ENCODE peak calls at places on chromosomes 6 and 20, in eight cellular contexts. E is CD8-positive, alpha-beta T cell; Z is neural progenitor cell; G is GM23338; J is cardiac muscle cell; N is endodermal cell; W is ovary; T is naive thymus-derived CD4-positive, alpha-beta T cell. C is an unnamed sample. For H3K4me1, the result is how much of the 10 kb centered on the place peaks cover.

GRCh38 chr6:17408081-17408480 is 14.7 kb downstream of the CAP2 start:
- DNase-seq in E (no peak), Z (no peak), G (no peak), J (no peak), N (no peak), W (no peak), T (no peak), C (no peak)

GRCh38 chr20:8292793-8293192 is 160.7 kb downstream of the PLCB1 start:
- DNase-seq in E (no peak), Z (no peak), G (no peak), J (no peak), N (no peak), W (no peak), T (no peak), C (no peak)

GRCh38 chr6:132298344-132298949 is 102.8 kb downstream of the MOXD1 start:
- DNase-seq in E (peak), Z (peak), G (peak), J (peak), N (peak), W (no peak), T (peak), C (no peak)

GRCh38 chr20:64116541-64117423 is 9.4 kb upstream of the NPBWR2 start:
- DNase-seq in E (no peak), Z (no peak), G (peak), J (no peak), N (peak), W (no peak), T (no peak), C (peak)

GRCh38 chr6:20997143-20997792 is 463.0 kb downstream of the CDKAL1 start:
- DNase-seq in E (no peak), Z (no peak), G (peak), J (no peak), N (no peak), W (no peak), T (no peak), C (no peak)

GRCh38 chr6:153083869-153084268 is 47.2 kb downstream of the RGS17 start:
- DNase-seq in E (no peak), Z (no peak), G (no peak), J (no peak), N (no peak), W (no peak), T (no peak), C (no peak)

GRCh38 chr6:100454571-100455229 is 10.0 kb downstream of the SIM1 start:
- DNase-seq in E (no peak), Z (no peak), G (peak), J (no peak), N (no peak), W (no peak), T (no peak), C (no peak)

GRCh38 chr20:63979549-63980316 is at the start of gene SAMD10:
- DNase-seq in E (peak), Z (peak), G (peak), J (peak), N (peak), W (peak), T (peak), C (peak)

GRCh38 chr6:52363222-52363867 is 1.4 kb downstream of the PAQR8 start:
- DNase-seq in E (no peak), Z (no peak), G (no peak), J (peak), N (no peak), W (peak), T (no peak), C (no peak)

GRCh38 chr6:71510057-71510713 is 221.6 kb downstream of the OGFRL1 start:
- DNase-seq in E (no peak), Z (peak), G (peak), J (peak), N (peak), W (peak), T (no peak), C (no peak)

GRCh38 chr6:36443951-36444428 is 1.2 kb downstream of the KCTD20 start:
- DNase-seq in E (no peak), Z (peak), G (peak), J (no peak), N (peak), W (no peak), T (no peak), C (no peak)

GRCh38 chr20:50381053-50381732 is 129.0 kb upstream of the PTPN1 start:
- DNase-seq in E (no peak), Z (no peak), G (no peak), J (no peak), N (no peak), W (no peak), T (no peak), C (no peak)

GRCh38 chr6:28489366-28490190 is 26.0 kb downstream of the GPX6 start:
- DNase-seq in E (peak), Z (peak), G (peak), J (peak), N (peak), W (peak), T (peak), C (no peak)

GRCh38 chr6:150697515-150697914 is 97.8 kb downstream of the PLEKHG1 start:
- DNase-seq in E (no peak), Z (peak), G (no peak), J (no peak), N (no peak), W (no peak), T (no peak), C (no peak)

GRCh38 chr6:136823128-136823660 is 802 bp downstream of the PEX7 start:
- DNase-seq in E (peak), Z (no peak), G (no peak), J (no peak), N (no peak), W (peak), T (peak), C (peak)

GRCh38 chr6:167549187-167549586 is 224.3 kb downstream of the TTLL2 start:
- DNase-seq in E (no peak), Z (no peak), G (no peak), J (no peak), N (no peak), W (no peak), T (no peak), C (no peak)

GRCh38 chr6:48922837-48923236 is 540.2 kb downstream of the MMUT start:
- DNase-seq in E (no peak), Z (no peak), G (no peak), J (no peak), N (no peak), W (no peak), T (no peak), C (no peak)

GRCh38 chr20:7841291-7841966 is 98.8 kb downstream of the HAO1 start:
- DNase-seq in E (no peak), Z (no peak), G (no peak), J (peak), N (no peak), W (no peak), T (no peak), C (no peak)

GRCh38 chr20:57008217-57008616 is 258.2 kb downstream of the BMP7 start:
- DNase-seq in E (no peak), Z (peak), G (no peak), J (no peak), N (no peak), W (no peak), T (no peak), C (no peak)

GRCh38 chr6:79070206-79070825 is 7.7 kb downstream of the PHIP start:
- DNase-seq in E (no peak), Z (no peak), G (no peak), J (peak), N (no peak), W (no peak), T (no peak), C (no peak)

GRCh38 chr20:25041813-25042530 is 16.0 kb downstream of the ACSS1 start:
- DNase-seq in E (no peak), Z (no peak), G (no peak), J (no peak), N (no peak), W (no peak), T (no peak), C (no peak)

GRCh38 chr20:3323398-3323797 is 84.1 kb downstream of the DNAAF9 start:
- DNase-seq in E (no peak), Z (no peak), G (no peak), J (peak), N (peak), W (no peak), T (no peak), C (no peak)

GRCh38 chr6:158330016-158330415 is 17.8 kb downstream of the TULP4 start:
- DNase-seq in E (no peak), Z (no peak), G (no peak), J (no peak), N (no peak), W (no peak), T (no peak), C (no peak)
- H3K4me1 ChIP-seq in E (under half), Z (under half), G (under half), J (under half), N (under half), W (under half), T (under half), C (under half)

GRCh38 chr20:36876473-36876833 is 515 bp downstream of the TLDC2 start:
- DNase-seq in E (no peak), Z (no peak), G (no peak), J (no peak), N (no peak), W (no peak), T (no peak), C (no peak)
- H3K4me3 ChIP-seq in E (no peak), Z (no peak), G (no peak), J (no peak), N (no peak), W (no peak), T (no peak), C (peak)

GRCh38 chr6:157459327-157459726 is 78.3 kb downstream of the ZDHHC14 start:
- DNase-seq in E (no peak), Z (no peak), G (no peak), J (no peak), N (no peak), W (no peak), T (no peak), C (no peak)
- H3K27ac ChIP-seq in E (no peak), Z (no peak), G (no peak), J (no peak), N (no peak), W (no peak), T (no peak), C (no peak)

DNA sequence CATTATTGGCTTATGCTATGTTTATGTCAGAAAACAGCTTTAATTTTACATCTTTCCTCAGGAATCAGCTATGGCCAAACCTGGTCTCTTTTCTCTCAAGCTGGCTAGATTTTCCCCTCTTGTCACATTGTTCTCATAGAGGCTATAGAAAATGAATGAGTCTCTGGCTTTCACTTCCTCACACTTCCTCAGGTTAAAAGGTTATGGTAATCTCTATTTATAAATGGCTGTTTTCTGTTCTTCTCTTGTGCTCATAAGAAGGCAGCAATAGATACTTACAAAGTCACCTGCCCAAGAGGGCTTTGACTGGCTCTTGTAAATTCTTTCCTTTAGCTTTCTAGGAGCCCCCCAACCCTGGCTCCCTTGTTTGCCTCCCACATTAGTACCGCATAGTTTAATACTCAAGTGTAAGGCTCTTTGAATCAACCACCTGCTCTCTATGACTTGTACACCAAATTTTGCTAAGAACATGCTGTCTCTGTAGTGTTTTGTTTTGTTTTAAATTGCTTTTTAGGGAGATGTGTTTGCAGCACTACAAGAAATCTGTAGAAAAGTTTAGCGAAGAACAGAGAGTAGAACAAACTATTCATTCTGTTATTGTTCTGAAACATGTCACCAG is 897.4 kb upstream of the CITED2 start:
- DNase-seq in E (no peak), Z (no peak), G (no peak), J (no peak), N (no peak), W (no peak), T (no peak), C (no peak)
- H3K4me1 ChIP-seq in E (under half), Z (under half), G (under half), J (under half), N (under half), W (under half), T (under half), C (under half)

GRCh38 chr6:23591761-23592160 is 534.3 kb upstream of the NRSN1 start:
- DNase-seq in E (no peak), Z (no peak), G (peak), J (no peak), N (peak), W (no peak), T (no peak), C (no peak)

GRCh38 chr6:23584134-23584763 is 541.8 kb upstream of the NRSN1 start:
- DNase-seq in E (no peak), Z (no peak), G (no peak), J (peak), N (no peak), W (no peak), T (no peak), C (no peak)

GRCh38 chr6:23589811-23590210 is 536.2 kb upstream of the NRSN1 start:
- DNase-seq in E (no peak), Z (no peak), G (no peak), J (peak), N (no peak), W (no peak), T (no peak), C (no peak)

DNA sequence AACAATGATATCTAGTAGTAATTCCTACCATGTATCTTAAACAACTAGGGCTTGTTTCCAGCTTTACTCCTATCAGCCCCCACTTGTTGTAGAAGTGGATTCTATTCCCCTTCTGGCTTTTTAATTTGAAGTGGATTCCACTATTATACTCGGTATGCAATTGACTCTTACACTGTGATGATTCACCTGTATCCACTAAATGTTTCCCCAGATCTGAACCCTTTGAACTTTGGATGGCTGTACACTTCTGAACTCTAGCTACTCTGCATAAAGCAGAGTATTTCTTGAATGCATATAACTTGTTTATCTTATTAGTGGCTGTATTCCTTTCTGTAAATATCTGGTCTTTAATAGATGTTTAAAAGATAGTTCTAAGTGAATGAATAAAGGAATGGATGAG is 538.4 kb upstream of the NRSN1 start:
- DNase-seq in E (no peak), Z (no peak), G (no peak), J (no peak), N (no peak), W (no peak), T (no peak), C (no peak)
- H3K4me3 ChIP-seq in E (no peak), Z (no peak), G (no peak), J (no peak), N (no peak), W (no peak), T (no peak), C (no peak)

GRCh38 chr6:102994866-102995265 is 1601.4 kb downstream of the GRIK2 start:
- DNase-seq in E (no peak), Z (no peak), G (no peak), J (no peak), N (no peak), W (no peak), T (no peak), C (no peak)
- H3K27ac ChIP-seq in E (no peak), Z (no peak), G (no peak), J (no peak), N (no peak), W (no peak), T (no peak), C (no peak)

DNA sequence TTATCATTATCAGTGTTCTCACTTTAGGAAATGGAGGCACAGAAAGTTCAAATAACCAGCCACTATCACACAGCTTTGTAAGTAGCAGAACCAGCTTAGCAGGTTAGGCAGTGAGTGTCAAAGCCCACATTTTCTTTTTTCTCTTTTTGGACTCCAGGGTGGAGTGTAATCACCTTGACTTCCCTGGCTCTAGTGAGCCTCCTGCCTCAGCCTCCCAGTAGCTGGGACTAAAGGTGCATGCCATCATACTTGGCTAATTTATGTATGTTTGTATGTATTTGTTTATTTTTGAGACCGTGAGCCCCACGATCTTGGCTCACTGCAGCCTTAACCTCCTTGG is 7.8 kb upstream of the NCOA3 start:
- DNase-seq in E (no peak), Z (no peak), G (peak), J (no peak), N (no peak), W (no peak), T (no peak), C (no peak)
- H3K4me1 ChIP-seq in E (under half), Z (under half), G (under half), J (under half), N (under half), W (under half), T (under half), C (under half)

C was measured in suprapubic skin.